ENCODE peak calls at places on chromosomes 3 and 15, in seven cellular contexts. B is uterus, J is PC-9, K is GM12878, O is H1, U is choroid plexus epithelial cell, R is testis. W is an unnamed sample.

GRCh38 chr15:84572231-84572630 is 28.6 kb upstream of the ZSCAN2 start:
- DNase-seq in B (no peak), J (no peak), K (no peak), O (no peak), U (peak; percentile 16), R (no peak), W (no peak)

GRCh38 chr3:44223274-44223673 is 18.4 kb upstream of the TOPAZ1 start:
- DNase-seq in B (no peak), J (no peak), K (no peak), O (no peak), U (no peak), R (no peak), W (no peak)

GRCh38 chr3:24339266-24339825 is 155.3 kb downstream of the THRB start:
- DNase-seq in B (no peak), J (no peak), K (no peak), O (no peak), U (peak; percentile 20), R (no peak), W (no peak)

GRCh38 chr15:47717036-47717611 is at the start of gene SEMA6D:
- DNase-seq in B (peak; percentile 43), J (no peak), K (no peak), O (peak; percentile 79), U (peak; percentile 77), R (peak; percentile 75), W (peak; percentile 37)

GRCh38 chr3:16486201-16486600 is 27.3 kb downstream of the RFTN1 start:
- DNase-seq in B (no peak), J (no peak), K (no peak), O (no peak), U (no peak), R (no peak), W (no peak)

GRCh38 chr3:100411091-100411982 is 10.0 kb downstream of the LNP1 start:
- DNase-seq in B (no peak), J (no peak), K (no peak), O (no peak), U (no peak), R (no peak), W (no peak)

GRCh38 chr3:152466784-152467183 is 198.1 kb downstream of the MBNL1 start:
- DNase-seq in B (no peak), J (no peak), K (no peak), O (no peak), U (peak; percentile 93), R (no peak), W (no peak)

GRCh38 chr3:83740504-83740903 is 1218.3 kb upstream of the CADM2 start:
- DNase-seq in B (no peak), J (no peak), K (no peak), O (no peak), U (no peak), R (no peak), W (no peak)

GRCh38 chr3:192409203-192409837 is 318.0 kb downstream of the FGF12 start:
- DNase-seq in B (no peak), J (peak; percentile 64), K (no peak), O (peak; percentile 80), U (no peak), R (peak; percentile 42), W (no peak)

GRCh38 chr3:182793663-182794454 is 555 bp downstream of the ATP11B start:
- DNase-seq in B (peak; percentile 31), J (no peak), K (no peak), O (peak; percentile 77), U (peak; percentile 31), R (peak; percentile 58), W (no peak)

GRCh38 chr15:84829428-84829827 is 12.3 kb downstream of the ALPK3 start:
- DNase-seq in B (no peak), J (no peak), K (no peak), O (no peak), U (no peak), R (no peak), W (no peak)

GRCh38 chr3:174945276-174945675 is 86.1 kb downstream of the NAALADL2 start:
- DNase-seq in B (no peak), J (no peak), K (no peak), O (no peak), U (no peak), R (no peak), W (no peak)

GRCh38 chr15:37395100-37395468 is 294.7 kb upstream of the MEIS2 start:
- DNase-seq in B (no peak), J (no peak), K (no peak), O (no peak), U (no peak), R (no peak), W (no peak)

GRCh38 chr3:150765949-150766720 is 3.2 kb upstream of the SIAH2 start:
- DNase-seq in B (no peak), J (no peak), K (peak; percentile 85), O (no peak), U (peak; percentile 60), R (no peak), W (no peak)

GRCh38 chr3:33363113-33363800 is 76.9 kb downstream of the UBP1 start:
- DNase-seq in B (no peak), J (no peak), K (no peak), O (no peak), U (no peak), R (no peak), W (no peak)

GRCh38 chr3:134341391-134341790 is 32.9 kb downstream of the AMOTL2 start:
- DNase-seq in B (no peak), J (no peak), K (no peak), O (no peak), U (no peak), R (no peak), W (no peak)

GRCh38 chr15:99249270-99249817 is at the start of gene TTC23:
- DNase-seq in B (no peak), J (peak; percentile 41), K (no peak), O (peak; percentile 48), U (peak; percentile 91), R (peak; percentile 73), W (no peak)

GRCh38 chr15:37093480-37094410 is 6.6 kb downstream of the MEIS2 start:
- DNase-seq in B (no peak), J (no peak), K (no peak), O (no peak), U (peak; percentile 74), R (no peak), W (no peak)

GRCh38 chr3:178968996-178969700 is 102.5 kb downstream of the ZMAT3 start:
- DNase-seq in B (no peak), J (no peak), K (peak; percentile 46), O (no peak), U (no peak), R (no peak), W (no peak)
- H3K4me3 ChIP-seq in B (no peak overlapping the region), J (no peak overlapping the region), K (peak overlapping the region; percentile 10), O (no peak overlapping the region), U (no peak overlapping the region), R (no peak overlapping the region), W (no peak overlapping the region)

DNA sequence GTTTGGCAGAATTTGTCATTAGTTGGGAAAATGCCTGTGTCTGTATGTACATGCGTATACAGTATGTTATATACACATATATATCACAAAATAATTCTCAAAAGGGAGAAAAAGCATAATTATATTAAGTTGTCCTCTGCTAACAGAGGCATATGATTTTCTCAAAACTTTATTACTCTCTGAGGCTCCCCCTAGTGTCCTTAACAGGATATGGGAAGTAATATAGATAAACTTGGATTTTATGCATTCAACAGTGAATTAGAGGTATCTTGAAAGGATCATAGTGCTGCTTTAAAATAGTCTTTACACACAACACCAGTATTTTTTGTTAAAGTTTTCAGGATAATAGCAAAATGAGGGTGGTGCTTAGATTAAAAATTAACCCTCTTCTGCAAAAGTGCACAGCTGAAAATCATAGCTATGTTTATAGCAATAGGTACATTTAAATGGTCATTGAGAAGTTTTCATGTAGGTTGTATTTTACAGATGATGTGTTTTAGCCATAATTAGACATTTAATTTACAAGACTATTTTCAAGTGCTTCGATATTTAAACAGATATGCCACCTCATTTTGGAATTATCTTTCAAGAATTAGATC is 454.0 kb upstream of the ROBO2 start:
- DNase-seq in B (no peak), J (no peak), K (no peak), O (no peak), U (peak; percentile 62), R (no peak), W (no peak)
- TF ChIP-seq CTCF in B (no peak), J (peak; percentile 70), K (peak; percentile 41), O (no peak), U (peak; percentile 68), R (peak; percentile 13), W (peak; percentile 58)

GRCh38 chr15:41791547-41791937 is 17.3 kb downstream of the MAPKBP1 start:
- DNase-seq in B (no peak), J (no peak), K (no peak), O (peak; percentile 39), U (no peak), R (no peak), W (no peak)

GRCh38 chr15:41790756-41791546 is 16.7 kb downstream of the MAPKBP1 start:
- DNase-seq in B (no peak), J (peak; percentile 41), K (no peak), O (no peak), U (peak; percentile 82), R (no peak), W (no peak)

GRCh38 chr15:41789662-41790061 is 15.4 kb downstream of the MAPKBP1 start:
- DNase-seq in B (no peak), J (no peak), K (no peak), O (no peak), U (no peak), R (no peak), W (no peak)

GRCh38 chr15:41789237-41789636 is 15.0 kb downstream of the MAPKBP1 start:
- DNase-seq in B (no peak), J (no peak), K (no peak), O (no peak), U (no peak), R (peak; percentile 34), W (no peak)

GRCh38 chr15:41790169-41790568 is 15.9 kb downstream of the MAPKBP1 start:
- DNase-seq in B (no peak), J (no peak), K (no peak), O (no peak), U (no peak), R (no peak), W (no peak)
- H3K4me3 ChIP-seq in B (no peak overlapping the region), J (no peak overlapping the region), K (no peak overlapping the region), O (no peak overlapping the region), U (no peak overlapping the region), R (no peak overlapping the region), W (no peak overlapping the region)

GRCh38 chr3:27133062-27133461 is 236.1 kb downstream of the NEK10 start:
- DNase-seq in B (no peak), J (no peak), K (no peak), O (no peak), U (no peak), R (no peak), W (no peak)
- TF ChIP-seq CTCF in B (no peak), J (no peak), K (no peak), O (no peak), U (no peak), R (no peak), W (no peak)

DNA sequence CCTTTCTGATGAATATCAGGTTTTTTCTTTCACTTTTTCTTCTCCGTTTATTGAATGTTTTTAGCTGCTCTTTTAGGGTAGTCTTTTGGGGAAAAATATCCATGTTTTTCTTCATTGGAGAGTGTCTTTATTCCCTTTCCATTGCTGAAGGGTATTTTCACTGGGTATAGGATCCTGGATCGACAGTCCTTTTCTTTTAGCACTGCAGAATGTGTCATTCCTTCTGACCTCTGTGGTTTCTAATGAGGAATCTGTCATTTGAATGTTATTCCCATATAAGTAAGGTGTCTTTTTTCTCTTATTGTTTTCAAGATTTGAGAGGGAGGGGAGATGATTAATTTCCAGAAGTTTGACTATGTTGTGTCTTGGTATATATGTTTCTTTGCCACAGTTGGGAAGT is 96.8 kb downstream of the BBX start:
- DNase-seq in B (no peak), J (no peak), K (no peak), O (no peak), U (no peak), R (no peak), W (no peak)
- H3K4me3 ChIP-seq in B (no peak overlapping the region), J (no peak overlapping the region), K (peak overlapping the region; percentile 43), O (no peak overlapping the region), U (no peak overlapping the region), R (no peak overlapping the region), W (no peak overlapping the region)